ENCODE peak calls at places on chromosomes 3 and 15, in four cellular contexts. N, K, M and I are unnamed samples.
A peak's percentile ranks its signal among the peaks of the same experiment; 100 is the strongest.

GRCh38 chr3:120418866-120419490 is 31.8 kb downstream of the FSTL1 start:
- DNase-seq in N (peak; percentile 69), K (no peak), M (peak; percentile 47), I (no peak)

GRCh38 chr15:85750319-85750806 is 44.4 kb downstream of the KLHL25 start:
- DNase-seq in N (no peak), K (no peak), M (no peak), I (peak; percentile 84)

GRCh38 chr3:165462616-165463334 is 266.6 kb upstream of the SLITRK3 start:
- DNase-seq in K (no peak), N (no peak), M (no peak), I (no peak)

GRCh38 chr3:88263417-88264116 is 113.8 kb downstream of the C3orf38 start:
- DNase-seq in M (no peak), N (no peak), K (no peak), I (no peak)

GRCh38 chr15:40430271-40430805 is 10.4 kb upstream of the BAHD1 start:
- DNase-seq in K (no peak), N (no peak), M (no peak), I (no peak)

GRCh38 chr15:98155356-98155755 is 194.9 kb downstream of the ARRDC4 start:
- DNase-seq in M (no peak), N (no peak), K (no peak), I (no peak)

GRCh38 chr15:63389902-63390301 is 8.3 kb upstream of the CA12 start:
- DNase-seq in K (no peak), M (peak; percentile 89), N (peak; percentile 40), I (no peak)

GRCh38 chr3:50324351-50325144 is 2.0 kb upstream of the HYAL2 start:
- DNase-seq in M (peak; percentile 25), K (peak; percentile 79), N (peak; percentile 72), I (peak; percentile 76)

GRCh38 chr3:190017575-190018288 is 103.0 kb downstream of the P3H2 start:
- DNase-seq in M (no peak), K (no peak), N (peak; percentile 48), I (no peak)